ENCODE peak calls at places on chromosome 18, in ten cellular contexts. B is fibroblast of pulmonary artery, C is BE2C, U is brain microvascular endothelial cell, R is adrenal gland, Z is fibroblast of lung, H is heart right ventricle, N is prostate gland, L is heart left ventricle, J is upper lobe of right lung. Q is an unnamed sample.

GRCh38 chr18:69813559-69813958 is 134.1 kb downstream of the CD226 start:
- DNase-seq in U (no peak), J (no peak), C (no peak), H (no peak), Z (no peak), B (no peak), L (no peak), N (no peak), R (no peak), Q (no peak)

GRCh38 chr18:23231340-23232021 is 96.2 kb downstream of the CABLES1 start:
- DNase-seq in R (peak), Z (peak), H (peak), C (no peak), U (peak), L (no peak), N (no peak), J (no peak), B (peak), Q (peak)

GRCh38 chr18:45874501-45875184 is 49.2 kb downstream of the SIGLEC15 start:
- DNase-seq in Z (no peak), B (no peak), J (no peak), R (no peak), C (peak), L (no peak), N (no peak), U (peak), H (no peak), Q (no peak)

GRCh38 chr18:42706618-42707017 is 408.9 kb downstream of the RIT2 start:
- DNase-seq in L (no peak), B (peak), J (no peak), R (peak), N (peak), C (peak), H (no peak), U (peak), Z (no peak), Q (no peak)

GRCh38 chr18:76943542-76944339 is 121.4 kb downstream of the ZNF236 start:
- DNase-seq in R (no peak), L (no peak), J (peak), Z (peak), C (no peak), N (peak), U (no peak), H (no peak), B (peak), Q (no peak)

GRCh38 chr18:35347991-35348390 is 3.8 kb upstream of the ZNF24 start:
- DNase-seq in R (no peak), C (no peak), B (no peak), H (no peak), U (no peak), L (no peak), J (no peak), N (no peak), Z (no peak), Q (no peak)

GRCh38 chr18:3450358-3451107 is 561 bp downstream of the TGIF1 start:
- DNase-seq in R (peak), L (peak), N (peak), U (peak), C (peak), Z (peak), J (peak), H (peak), B (peak), Q (no peak)

GRCh38 chr18:13550446-13551304 is 175.7 kb downstream of the FAM210A start:
- DNase-seq in J (no peak), C (no peak), Z (no peak), N (no peak), H (no peak), R (no peak), B (no peak), L (no peak), U (no peak), Q (no peak)

GRCh38 chr18:58208207-58208944 is 164.3 kb downstream of the NEDD4L start:
- DNase-seq in R (no peak), C (no peak), J (no peak), B (no peak), U (no peak), Z (peak), H (no peak), N (no peak), L (no peak), Q (no peak)

GRCh38 chr18:60892855-60893254 is 440.4 kb upstream of the CDH20 start:
- DNase-seq in Z (peak), J (peak), N (no peak), U (peak), B (peak), H (no peak), L (no peak), R (no peak), C (no peak), Q (no peak)

GRCh38 chr18:58997811-58998337 is 133.2 kb downstream of the ZNF532 start:
- DNase-seq in B (peak), R (no peak), H (peak), L (no peak), N (no peak), U (peak), J (no peak), Z (peak), C (no peak), Q (peak)

GRCh38 chr18:3184275-3184963 is 35.3 kb downstream of the MYOM1 start:
- DNase-seq in C (no peak), J (no peak), L (no peak), R (no peak), U (no peak), N (no peak), H (no peak), B (no peak), Z (no peak), Q (no peak)

GRCh38 chr18:57816208-57816999 is 13.3 kb upstream of the ATP8B1 start:
- DNase-seq in J (no peak), R (no peak), N (no peak), Z (no peak), C (no peak), B (no peak), L (no peak), U (no peak), H (no peak), Q (no peak)

GRCh38 chr18:23662309-23663263 is at the start of gene ANKRD29:
- DNase-seq in U (no peak), Z (peak), C (peak), L (peak), R (peak), N (peak), B (peak), H (peak), J (peak), Q (no peak)

GRCh38 chr18:59514193-59514592 is 155.1 kb upstream of the LMAN1 start:
- DNase-seq in B (peak), U (peak), N (no peak), L (peak), R (peak), C (peak), Z (peak), J (no peak), H (peak), Q (no peak)

GRCh38 chr18:68848242-68848641 is 50.4 kb downstream of the CCDC102B start:
- DNase-seq in J (no peak), H (no peak), N (no peak), Z (no peak), U (no peak), R (no peak), C (no peak), L (no peak), B (no peak), Q (no peak)

GRCh38 chr18:49459404-49460171 is 857 bp downstream of the DYM start:
- DNase-seq in Z (no peak), R (peak), H (no peak), L (no peak), J (no peak), B (no peak), N (no peak), C (no peak), U (no peak), Q (no peak)

GRCh38 chr18:48643262-48643661 is 104.4 kb downstream of the CTIF start:
- DNase-seq in L (no peak), H (no peak), J (no peak), C (no peak), B (no peak), R (no peak), Z (no peak), N (no peak), U (no peak), Q (no peak)

GRCh38 chr18:13570856-13571495 is 155.4 kb downstream of the FAM210A start:
- DNase-seq in H (no peak), J (no peak), R (no peak), L (no peak), B (no peak), C (no peak), N (no peak), U (no peak), Z (peak), Q (no peak)

GRCh38 chr18:80223581-80224148 is 23.6 kb downstream of the PARD6G start:
- DNase-seq in B (no peak), U (no peak), L (no peak), H (no peak), R (no peak), J (no peak), C (no peak), N (no peak), Z (no peak), Q (no peak)

GRCh38 chr18:76697441-76697901 is 124.9 kb upstream of the ZNF236 start:
- DNase-seq in L (no peak), C (no peak), N (no peak), U (no peak), B (peak), J (peak), Z (peak), R (no peak), H (no peak), Q (no peak)

GRCh38 chr18:54119524-54120019 is 104.9 kb downstream of the MBD2 start:
- DNase-seq in L (no peak), R (peak), J (no peak), U (peak), B (peak), N (peak), H (peak), C (peak), Z (peak), Q (peak)

GRCh38 chr18:58625839-58626238 is 3.1 kb downstream of the ALPK2 start:
- DNase-seq in B (no peak), R (no peak), H (no peak), Z (no peak), L (no peak), C (no peak), U (no peak), N (no peak), J (no peak), Q (no peak)

GRCh38 chr18:7757175-7757574 is 190.1 kb downstream of the PTPRM start:
- DNase-seq in L (no peak), N (no peak), U (no peak), C (no peak), R (no peak), J (no peak), H (no peak), Z (no peak), B (no peak), Q (no peak)

GRCh38 chr18:46915800-46916550 is 1.3 kb downstream of the PIAS2 start:
- DNase-seq in U (no peak), Z (no peak), H (no peak), N (no peak), C (no peak), B (no peak), L (no peak), J (no peak), R (no peak), Q (no peak)

GRCh38 chr18:40670991-40671390 is 1284.0 kb upstream of the PIK3C3 start:
- DNase-seq in B (no peak), R (no peak), H (no peak), N (no peak), U (no peak), J (no peak), L (no peak), Z (no peak), C (no peak), Q (no peak)

GRCh38 chr18:55047546-55047945 is 88.3 kb upstream of the CCDC68 start:
- DNase-seq in R (no peak), H (no peak), N (no peak), U (peak), L (no peak), J (no peak), C (no peak), Z (no peak), B (peak), Q (no peak)

GRCh38 chr18:73283788-73284187 is 416.0 kb upstream of the NETO1 start:
- DNase-seq in Z (peak), U (no peak), N (no peak), H (no peak), R (no peak), L (no peak), B (peak), J (no peak), C (no peak), Q (peak)

GRCh38 chr18:73717570-73717969 is 430.1 kb downstream of the FBXO15 start:
- DNase-seq in Z (no peak), R (no peak), N (no peak), L (no peak), U (no peak), J (no peak), H (no peak), B (peak), C (no peak), Q (peak)

GRCh38 chr18:9404565-9405060 is 70.0 kb downstream of the TWSG1 start:
- DNase-seq in N (no peak), J (no peak), R (peak), L (no peak), U (no peak), Z (no peak), C (no peak), B (peak), H (peak), Q (no peak)
- H3K4me3 ChIP-seq in N (no peak), J (peak), R (no peak), L (no peak), U (no peak), Z (no peak), C (no peak), B (no peak), H (no peak), Q (no peak)

GRCh38 chr18:75551071-75551470 is 123.6 kb upstream of the SMIM21 start:
- DNase-seq in L (no peak), J (no peak), C (no peak), R (no peak), N (no peak), Z (no peak), H (no peak), B (no peak), U (no peak), Q (no peak)

GRCh38 chr18:75554644-75555043 is 127.1 kb upstream of the SMIM21 start:
- DNase-seq in Z (no peak), N (no peak), R (no peak), H (no peak), B (no peak), J (no peak), C (no peak), L (no peak), U (no peak), Q (no peak)

GRCh38 chr18:75558790-75559189 is 131.3 kb upstream of the SMIM21 start:
- DNase-seq in L (no peak), B (no peak), R (no peak), J (no peak), N (no peak), H (no peak), U (no peak), Z (no peak), C (no peak), Q (no peak)

GRCh38 chr18:75553021-75553420 is 125.5 kb upstream of the SMIM21 start:
- DNase-seq in R (no peak), Z (no peak), C (no peak), U (no peak), H (no peak), B (no peak), N (no peak), J (no peak), L (no peak), Q (no peak)

DNA sequence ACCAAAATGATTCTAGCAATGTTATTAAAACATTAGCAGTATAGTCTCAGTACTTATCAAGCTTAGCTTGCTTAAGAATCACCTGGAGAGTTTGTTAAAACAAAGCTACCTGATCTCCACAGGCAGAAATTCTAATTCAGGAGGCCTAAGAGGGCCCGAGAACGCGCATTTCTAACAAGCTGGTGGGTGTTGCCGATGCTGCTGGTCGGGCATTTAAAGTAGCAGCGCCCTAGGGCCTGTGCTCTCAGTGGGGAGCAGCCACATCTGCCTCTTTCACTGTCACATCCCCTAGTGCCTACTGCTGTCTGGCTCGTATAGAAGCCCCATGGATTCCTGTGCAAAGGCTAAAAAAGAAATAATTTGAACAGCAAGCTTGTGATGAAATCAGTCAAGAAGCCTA is 126.6 kb upstream of the SMIM21 start:
- DNase-seq in B (no peak), H (no peak), C (no peak), R (no peak), U (no peak), Z (no peak), L (no peak), J (no peak), N (no peak), Q (no peak)
- TF ChIP-seq CTCF in B (no peak), H (no peak), C (no peak), R (no peak), U (no peak), Z (no peak), L (no peak), J (no peak), N (no peak), Q (no peak)

DNA sequence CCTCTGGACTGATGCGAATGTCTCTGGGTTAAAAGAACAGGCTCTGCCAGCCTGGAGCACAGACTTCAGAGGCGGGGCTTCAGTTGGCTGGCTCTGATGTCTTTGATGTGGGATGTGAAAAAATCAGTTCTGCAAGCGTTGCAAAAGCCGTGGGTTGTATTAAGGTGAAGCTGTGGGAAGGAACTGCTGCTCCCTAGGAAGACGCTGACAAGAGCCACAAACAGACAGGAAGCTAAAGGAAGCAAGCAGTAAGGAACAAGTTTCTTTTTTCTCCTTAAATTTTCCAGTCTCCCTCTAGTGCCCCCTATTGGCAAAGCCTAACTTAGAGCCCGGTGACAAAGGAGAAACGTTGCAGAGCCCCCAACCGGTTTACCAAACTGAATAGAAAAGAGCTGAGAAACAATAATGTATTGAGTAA is 239.0 kb downstream of the CCDC178 start:
- DNase-seq in N (no peak), Z (peak), L (no peak), H (no peak), R (peak), U (peak), C (no peak), B (peak), J (no peak), Q (no peak)
- H3K4me3 ChIP-seq in N (no peak), Z (no peak), L (no peak), H (no peak), R (no peak), U (peak), C (no peak), B (no peak), J (no peak), Q (no peak)

DNA sequence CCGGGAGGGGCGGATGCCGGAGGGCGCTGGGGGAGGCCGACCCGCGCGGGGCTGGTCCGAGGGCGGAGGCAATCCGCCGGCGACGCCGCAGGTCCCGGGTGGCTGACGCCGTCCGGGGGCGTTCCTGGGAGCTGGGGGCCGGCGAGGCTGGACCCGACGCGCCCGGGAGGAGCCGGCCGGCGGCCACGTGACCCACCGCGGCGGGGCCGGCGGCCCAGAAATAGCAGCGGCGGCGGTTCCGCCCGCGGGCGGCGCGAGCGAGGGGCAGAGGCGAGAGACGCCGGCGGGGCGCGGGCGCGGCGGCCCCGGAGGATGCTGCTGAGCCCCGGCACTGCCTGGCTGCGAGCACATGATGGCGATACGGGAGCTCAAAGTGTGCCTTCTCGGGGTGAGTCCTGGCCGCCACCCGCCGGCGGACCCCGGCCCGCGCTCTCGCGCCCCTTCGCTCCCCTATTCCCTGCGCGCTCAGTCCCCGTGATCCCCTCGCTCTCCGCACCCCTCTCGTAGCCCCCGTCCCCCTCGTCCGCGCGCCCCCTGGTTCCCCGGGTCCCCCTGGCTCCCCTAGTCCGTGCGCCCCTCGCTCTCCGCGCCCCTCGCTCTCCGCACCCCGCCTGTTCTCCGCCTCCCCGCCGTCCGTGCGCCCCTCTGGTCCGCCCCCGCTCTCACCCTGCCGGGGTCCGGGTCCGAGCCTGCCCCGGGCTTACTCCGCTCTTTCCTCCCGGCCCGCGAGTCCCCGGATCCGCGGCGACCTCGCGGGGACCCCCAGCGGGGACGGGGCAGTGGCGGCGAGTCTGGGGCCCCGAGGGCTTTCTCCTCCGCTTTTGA is at the start of gene RAB31:
- DNase-seq in L (peak), B (peak), C (peak), J (peak), Z (peak), R (peak), N (peak), U (peak), H (peak), Q (no peak)
- TF ChIP-seq CTCF in L (no peak), B (no peak), C (no peak), J (no peak), Z (no peak), R (no peak), N (peak), U (no peak), H (no peak), Q (no peak)

DNA sequence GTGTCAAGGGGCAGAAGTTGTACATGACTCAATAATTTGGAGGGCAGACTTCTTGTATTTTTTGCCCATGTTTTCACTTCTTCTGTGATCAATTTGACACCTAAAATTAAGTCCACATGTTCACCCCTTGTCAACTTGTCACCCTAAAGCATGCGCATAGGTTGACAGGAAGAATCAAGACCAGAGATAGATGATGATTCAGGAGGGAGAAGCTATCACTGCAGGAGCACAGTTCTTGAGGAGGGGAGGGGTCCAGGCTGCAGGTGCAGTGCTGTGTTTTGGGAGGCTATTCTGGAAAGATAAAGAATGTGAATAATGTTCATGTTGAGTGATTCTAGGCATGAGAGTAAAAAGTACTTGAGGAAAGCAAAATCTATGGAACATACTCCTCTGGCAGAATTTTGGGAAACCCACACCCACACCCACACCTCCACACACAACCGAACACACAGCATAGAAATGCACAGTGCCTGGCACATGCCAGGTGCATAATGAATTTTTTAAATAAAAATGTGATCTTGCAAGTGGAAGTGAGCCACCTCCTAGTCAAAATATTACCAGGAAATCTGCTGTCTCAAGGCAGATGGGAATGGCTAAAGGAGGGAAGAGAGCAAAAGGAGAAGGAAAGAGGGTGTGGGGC is 249.2 kb upstream of the MEX3C start:
- DNase-seq in N (no peak), U (no peak), R (no peak), C (no peak), Z (no peak), B (no peak), J (no peak), L (no peak), H (no peak), Q (no peak)
- H3K4me3 ChIP-seq in N (no peak), U (no peak), R (no peak), C (no peak), Z (no peak), B (no peak), J (no peak), L (no peak), H (no peak), Q (no peak)

GRCh38 chr18:21741511-21742322 is 1.1 kb downstream of the MIB1 start:
- DNase-seq in N (peak), U (no peak), R (peak), B (peak), J (peak), L (peak), Z (peak), H (peak), C (peak), Q (no peak)
- TF ChIP-seq CTCF in N (no peak), U (no peak), R (no peak), B (no peak), J (no peak), L (no peak), Z (no peak), H (no peak), C (no peak), Q (no peak)

GRCh38 chr18:25042641-25043051 is 309.3 kb downstream of the ZNF521 start:
- DNase-seq in Z (no peak), N (no peak), J (no peak), L (no peak), H (no peak), R (peak), B (peak), C (no peak), U (no peak), Q (no peak)
- H3K4me3 ChIP-seq in Z (no peak), N (no peak), J (no peak), L (no peak), H (no peak), R (no peak), B (no peak), C (no peak), U (no peak), Q (no peak)

Q was measured in HFF-Myc.